ENCODE peak calls at places on chromosome 17, in six cellular contexts. One of them, this sample, is unnamed.

GRCh38 chr17:81126281-81127132 is 38.8 kb upstream of the PVALEF start:
- DNase-seq in NCI-H2081: no peak
- DNase-seq in MCF 10A: no peak
- DNase-seq in AG04450: no peak
- DNase-seq in NCI-H526 treated with DMSO at 0.1 percent for 48 hours: no peak
- DNase-seq in astrocyte of the spinal cord: no peak
- DNase-seq in this sample: no peak

GRCh38 chr17:51703364-51704341 is 443.3 kb downstream of the UTP18 start:
- DNase-seq in NCI-H526 treated with DMSO at 0.1 percent for 48 hours: no peak
- DNase-seq in astrocyte of the spinal cord: peak
- DNase-seq in NCI-H2081: no peak
- DNase-seq in MCF 10A: peak
- DNase-seq in AG04450: no peak
- DNase-seq in this sample: no peak

GRCh38 chr17:77323413-77324171 is 182.8 kb downstream of the SEC14L1 start:
- DNase-seq in NCI-H2081: no peak
- DNase-seq in NCI-H526 treated with DMSO at 0.1 percent for 48 hours: no peak
- DNase-seq in MCF 10A: peak
- DNase-seq in AG04450: no peak
- DNase-seq in astrocyte of the spinal cord: peak
- DNase-seq in this sample: no peak

GRCh38 chr17:50129946-50130777 is at the start of gene SAMD14:
- DNase-seq in AG04450: no peak
- DNase-seq in NCI-H2081: no peak
- DNase-seq in astrocyte of the spinal cord: peak
- DNase-seq in NCI-H526 treated with DMSO at 0.1 percent for 48 hours: no peak
- DNase-seq in MCF 10A: no peak
- DNase-seq in this sample: no peak

GRCh38 chr17:11880714-11881113 is 116.6 kb downstream of the ZNF18 start:
- DNase-seq in NCI-H526 treated with DMSO at 0.1 percent for 48 hours: peak
- DNase-seq in NCI-H2081: no peak
- DNase-seq in AG04450: no peak
- DNase-seq in MCF 10A: peak
- DNase-seq in astrocyte of the spinal cord: no peak
- DNase-seq in this sample: peak

GRCh38 chr17:40901981-40902862 is 17.2 kb upstream of the KRT20 start:
- DNase-seq in AG04450: no peak
- DNase-seq in NCI-H526 treated with DMSO at 0.1 percent for 48 hours: no peak
- DNase-seq in astrocyte of the spinal cord: peak
- DNase-seq in NCI-H2081: peak
- DNase-seq in MCF 10A: peak
- DNase-seq in this sample: peak

GRCh38 chr17:2094891-2095535 is 40.1 kb downstream of the HIC1 start:
- DNase-seq in AG04450: no peak
- DNase-seq in NCI-H2081: peak
- DNase-seq in astrocyte of the spinal cord: peak
- DNase-seq in MCF 10A: peak
- DNase-seq in NCI-H526 treated with DMSO at 0.1 percent for 48 hours: no peak
- DNase-seq in this sample: no peak

GRCh38 chr17:40191237-40192208 is 14.3 kb downstream of the RAPGEFL1 start:
- DNase-seq in NCI-H526 treated with DMSO at 0.1 percent for 48 hours: peak
- DNase-seq in MCF 10A: peak
- DNase-seq in NCI-H2081: peak
- DNase-seq in astrocyte of the spinal cord: peak
- DNase-seq in AG04450: no peak
- DNase-seq in this sample: peak

GRCh38 chr17:78759203-78759968 is 22.7 kb downstream of the CYTH1 start:
- DNase-seq in NCI-H526 treated with DMSO at 0.1 percent for 48 hours: no peak
- DNase-seq in NCI-H2081: peak
- DNase-seq in AG04450: no peak
- DNase-seq in astrocyte of the spinal cord: peak
- DNase-seq in MCF 10A: no peak
- DNase-seq in this sample: peak

GRCh38 chr17:3554440-3554839 is 3.2 kb downstream of the TRPV3 start:
- DNase-seq in AG04450: no peak
- DNase-seq in NCI-H526 treated with DMSO at 0.1 percent for 48 hours: no peak
- DNase-seq in astrocyte of the spinal cord: no peak
- DNase-seq in NCI-H2081: no peak
- DNase-seq in MCF 10A: no peak
- DNase-seq in this sample: no peak

GRCh38 chr17:71460943-71461342 is 659.9 kb upstream of the SOX9 start:
- DNase-seq in MCF 10A: peak
- DNase-seq in AG04450: no peak
- DNase-seq in NCI-H2081: peak
- DNase-seq in NCI-H526 treated with DMSO at 0.1 percent for 48 hours: no peak
- DNase-seq in astrocyte of the spinal cord: peak
- DNase-seq in this sample: no peak

GRCh38 chr17:65762973-65763372 is 201.5 kb upstream of the AXIN2 start:
- DNase-seq in NCI-H526 treated with DMSO at 0.1 percent for 48 hours: no peak
- DNase-seq in astrocyte of the spinal cord: no peak
- DNase-seq in MCF 10A: no peak
- DNase-seq in NCI-H2081: no peak
- DNase-seq in AG04450: no peak
- DNase-seq in this sample: no peak

GRCh38 chr17:74860999-74861553 is 1.4 kb upstream of the GRIN2C start:
- DNase-seq in AG04450: no peak
- DNase-seq in NCI-H526 treated with DMSO at 0.1 percent for 48 hours: no peak
- DNase-seq in astrocyte of the spinal cord: no peak
- DNase-seq in MCF 10A: no peak
- DNase-seq in NCI-H2081: no peak
- DNase-seq in this sample: no peak

GRCh38 chr17:50183439-50184001 is 17.7 kb downstream of the SGCA start:
- DNase-seq in NCI-H2081: no peak
- DNase-seq in AG04450: no peak
- DNase-seq in MCF 10A: no peak
- DNase-seq in astrocyte of the spinal cord: peak
- DNase-seq in NCI-H526 treated with DMSO at 0.1 percent for 48 hours: no peak
- DNase-seq in this sample: no peak

GRCh38 chr17:42577140-42577531 is 393 bp downstream of the PSMC3IP start:
- DNase-seq in AG04450: no peak
- DNase-seq in MCF 10A: no peak
- DNase-seq in astrocyte of the spinal cord: no peak
- DNase-seq in NCI-H2081: no peak
- DNase-seq in NCI-H526 treated with DMSO at 0.1 percent for 48 hours: no peak
- DNase-seq in this sample: no peak

GRCh38 chr17:7437369-7437863 is 1.9 kb upstream of the FGF11 start:
- DNase-seq in astrocyte of the spinal cord: no peak
- DNase-seq in MCF 10A: no peak
- DNase-seq in AG04450: no peak
- DNase-seq in NCI-H2081: no peak
- DNase-seq in NCI-H526 treated with DMSO at 0.1 percent for 48 hours: no peak
- DNase-seq in this sample: no peak

GRCh38 chr17:58381124-58381838 is 29.3 kb upstream of the SUPT4H1 start:
- DNase-seq in AG04450: no peak
- DNase-seq in astrocyte of the spinal cord: no peak
- DNase-seq in MCF 10A: no peak
- DNase-seq in NCI-H2081: no peak
- DNase-seq in NCI-H526 treated with DMSO at 0.1 percent for 48 hours: no peak
- DNase-seq in this sample: no peak

GRCh38 chr17:6454495-6455320 is 10.5 kb downstream of the PIMREG start:
- DNase-seq in NCI-H526 treated with DMSO at 0.1 percent for 48 hours: no peak
- DNase-seq in MCF 10A: no peak
- DNase-seq in astrocyte of the spinal cord: no peak
- DNase-seq in NCI-H2081: no peak
- DNase-seq in AG04450: no peak
- DNase-seq in this sample: no peak

GRCh38 chr17:81480140-81480917 is 32.3 kb downstream of the ACTG1 start:
- DNase-seq in NCI-H526 treated with DMSO at 0.1 percent for 48 hours: no peak
- DNase-seq in AG04450: no peak
- DNase-seq in MCF 10A: peak
- DNase-seq in NCI-H2081: no peak
- DNase-seq in astrocyte of the spinal cord: peak
- DNase-seq in this sample: no peak

GRCh38 chr17:64355536-64356303 is 34.9 kb downstream of the PECAM1 start:
- DNase-seq in NCI-H526 treated with DMSO at 0.1 percent for 48 hours: no peak
- DNase-seq in NCI-H2081: no peak
- DNase-seq in MCF 10A: peak
- DNase-seq in astrocyte of the spinal cord: no peak
- DNase-seq in AG04450: no peak
- DNase-seq in this sample: no peak

GRCh38 chr17:82960419-82961271 is 118.8 kb upstream of the METRNL start:
- DNase-seq in NCI-H2081: no peak
- DNase-seq in NCI-H526 treated with DMSO at 0.1 percent for 48 hours: no peak
- DNase-seq in astrocyte of the spinal cord: no peak
- DNase-seq in MCF 10A: no peak
- DNase-seq in AG04450: no peak
- DNase-seq in this sample: no peak

GRCh38 chr17:43917348-43918025 is 10.2 kb upstream of the MPP2 start:
- DNase-seq in NCI-H526 treated with DMSO at 0.1 percent for 48 hours: no peak
- DNase-seq in NCI-H2081: no peak
- DNase-seq in AG04450: no peak
- DNase-seq in MCF 10A: no peak
- DNase-seq in astrocyte of the spinal cord: peak
- DNase-seq in this sample: no peak

GRCh38 chr17:13415877-13416416 is 185.8 kb downstream of the HS3ST3A1 start:
- DNase-seq in astrocyte of the spinal cord: peak
- DNase-seq in AG04450: peak
- DNase-seq in NCI-H2081: no peak
- DNase-seq in NCI-H526 treated with DMSO at 0.1 percent for 48 hours: no peak
- DNase-seq in MCF 10A: peak
- DNase-seq in this sample: peak

This sample was measured in NCI-H1105.